ENCODE peak calls at places on chromosomes 5 and 9, in five cellular contexts. One of them, this sample, is unnamed.

GRCh38 chr5:176396330-176396729 is 7.8 kb downstream of the HIGD2A start:
- DNase-seq in right lobe of liver: no peak
- DNase-seq in gastrocnemius medialis: no peak
- DNase-seq in hepatocyte: peak; percentile 68
- DNase-seq in GM23338: no peak
- DNase-seq in this sample: no peak

GRCh38 chr9:124347968-124348358 is 67.3 kb downstream of the PSMB7 start:
- DNase-seq in gastrocnemius medialis: no peak
- DNase-seq in GM23338: no peak
- DNase-seq in hepatocyte: no peak
- DNase-seq in right lobe of liver: no peak
- DNase-seq in this sample: no peak

GRCh38 chr9:96067551-96068076 is 192.1 kb downstream of the ERCC6L2 start:
- DNase-seq in hepatocyte: no peak
- DNase-seq in right lobe of liver: no peak
- DNase-seq in gastrocnemius medialis: peak; percentile 47
- DNase-seq in GM23338: no peak
- DNase-seq in this sample: no peak

GRCh38 chr5:176425138-176425537 is 8.8 kb upstream of the CLTB start:
- DNase-seq in right lobe of liver: no peak
- DNase-seq in GM23338: no peak
- DNase-seq in gastrocnemius medialis: no peak
- DNase-seq in hepatocyte: peak; percentile 58
- DNase-seq in this sample: no peak

GRCh38 chr5:82106806-82107205 is 135.0 kb downstream of the ATG10 start:
- DNase-seq in right lobe of liver: no peak
- DNase-seq in hepatocyte: no peak
- DNase-seq in gastrocnemius medialis: no peak
- DNase-seq in GM23338: peak; percentile 27
- DNase-seq in this sample: no peak

GRCh38 chr5:149205625-149206523 is 64.6 kb downstream of the ABLIM3 start:
- DNase-seq in right lobe of liver: peak; percentile 41
- DNase-seq in hepatocyte: no peak
- DNase-seq in gastrocnemius medialis: peak; percentile 21
- DNase-seq in GM23338: no peak
- DNase-seq in this sample: no peak

GRCh38 chr9:81981881-81982280 is 6.7 kb upstream of the SPATA31D1 start:
- DNase-seq in hepatocyte: no peak
- DNase-seq in right lobe of liver: no peak
- DNase-seq in GM23338: no peak
- DNase-seq in gastrocnemius medialis: no peak
- DNase-seq in this sample: no peak

GRCh38 chr5:89067362-89067761 is 184.4 kb upstream of the MEF2C start:
- DNase-seq in hepatocyte: no peak
- DNase-seq in right lobe of liver: no peak
- DNase-seq in gastrocnemius medialis: no peak
- DNase-seq in GM23338: no peak
- DNase-seq in this sample: no peak

GRCh38 chr5:80507663-80508062 is 19.8 kb downstream of the FAM151B start:
- DNase-seq in right lobe of liver: no peak
- DNase-seq in gastrocnemius medialis: no peak
- DNase-seq in GM23338: peak; percentile 36
- DNase-seq in hepatocyte: no peak
- DNase-seq in this sample: no peak

GRCh38 chr9:133120343-133121199 is 469 bp downstream of the RALGDS start:
- DNase-seq in right lobe of liver: no peak
- DNase-seq in gastrocnemius medialis: no peak
- DNase-seq in GM23338: peak; percentile 35
- DNase-seq in hepatocyte: no peak
- DNase-seq in this sample: peak; percentile 63

GRCh38 chr5:96177303-96177869 is 215.7 kb upstream of the ELL2 start:
- DNase-seq in right lobe of liver: no peak
- DNase-seq in hepatocyte: peak; percentile 56
- DNase-seq in GM23338: no peak
- DNase-seq in gastrocnemius medialis: no peak
- DNase-seq in this sample: no peak

GRCh38 chr9:107389617-107390071 is 99.9 kb downstream of the KLF4 start:
- DNase-seq in right lobe of liver: peak; percentile 82
- DNase-seq in gastrocnemius medialis: peak; percentile 51
- DNase-seq in GM23338: no peak
- DNase-seq in hepatocyte: peak; percentile 78
- DNase-seq in this sample: no peak

GRCh38 chr5:38593959-38594358 is 37.5 kb upstream of the LIFR start:
- DNase-seq in hepatocyte: no peak
- DNase-seq in gastrocnemius medialis: no peak
- DNase-seq in right lobe of liver: no peak
- DNase-seq in GM23338: no peak
- DNase-seq in this sample: no peak

GRCh38 chr9:99162759-99163364 is 57.9 kb downstream of the TGFBR1 start:
- DNase-seq in GM23338: peak; percentile 70
- DNase-seq in hepatocyte: peak; percentile 52
- DNase-seq in right lobe of liver: no peak
- DNase-seq in gastrocnemius medialis: no peak
- DNase-seq in this sample: no peak
- TF ChIP-seq CTCF in GM23338: peak; percentile 91
- TF ChIP-seq CTCF in hepatocyte: peak; percentile 88
- TF ChIP-seq CTCF in right lobe of liver: peak; percentile 53
- TF ChIP-seq CTCF in gastrocnemius medialis: peak; percentile 28
- TF ChIP-seq CTCF in this sample: peak; percentile 88

DNA sequence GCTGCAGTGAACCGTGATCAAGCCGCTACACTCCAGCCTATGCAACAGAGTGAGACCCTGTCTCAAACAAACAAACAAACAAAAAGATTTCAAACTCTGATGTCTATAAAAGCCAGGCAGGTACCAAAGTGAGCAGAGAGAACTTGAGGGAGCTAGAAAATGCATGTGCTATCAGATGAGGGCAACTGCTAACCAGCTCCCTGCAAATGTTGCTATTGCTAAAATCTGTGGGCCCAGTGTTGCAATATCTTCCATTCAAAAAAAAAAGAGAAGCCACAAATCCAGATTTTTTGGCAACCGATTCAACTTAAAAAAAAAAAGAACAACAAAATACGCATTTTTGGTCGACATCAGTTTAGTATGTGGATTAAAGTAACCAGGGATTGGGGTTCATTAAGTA is 5.5 kb downstream of the UBE2D2 start:
- DNase-seq in GM23338: no peak
- DNase-seq in hepatocyte: no peak
- DNase-seq in gastrocnemius medialis: no peak
- DNase-seq in right lobe of liver: no peak
- DNase-seq in this sample: no peak
- H3K4me1 ChIP-seq in GM23338: peaks cover 27% of the 10 kb centered on the region
- H3K4me1 ChIP-seq in hepatocyte: peaks cover 35% of the 10 kb centered on the region
- H3K4me1 ChIP-seq in gastrocnemius medialis: peaks cover 61% of the 10 kb centered on the region
- H3K4me1 ChIP-seq in right lobe of liver: no peaks in the 10 kb centered on the region
- H3K4me1 ChIP-seq in this sample: peaks cover 4% of the 10 kb centered on the region

GRCh38 chr5:19605846-19606407 is 382.1 kb downstream of the CDH18 start:
- DNase-seq in right lobe of liver: no peak
- DNase-seq in hepatocyte: no peak
- DNase-seq in GM23338: no peak
- DNase-seq in gastrocnemius medialis: no peak
- DNase-seq in this sample: no peak
- H3K27ac ChIP-seq in right lobe of liver: no peak overlapping the region
- H3K27ac ChIP-seq in hepatocyte: no peak overlapping the region
- H3K27ac ChIP-seq in GM23338: no peak overlapping the region
- H3K27ac ChIP-seq in gastrocnemius medialis: no peak overlapping the region
- H3K27ac ChIP-seq in this sample: no peak overlapping the region

GRCh38 chr9:127346584-127346983 is 50.4 kb upstream of the SLC2A8 start:
- DNase-seq in GM23338: no peak
- DNase-seq in hepatocyte: no peak
- DNase-seq in gastrocnemius medialis: no peak
- DNase-seq in right lobe of liver: no peak
- DNase-seq in this sample: no peak
- TF ChIP-seq CTCF in GM23338: no peak
- TF ChIP-seq CTCF in hepatocyte: peak; percentile 7
- TF ChIP-seq CTCF in gastrocnemius medialis: no peak
- TF ChIP-seq CTCF in right lobe of liver: no peak
- TF ChIP-seq CTCF in this sample: no peak

DNA sequence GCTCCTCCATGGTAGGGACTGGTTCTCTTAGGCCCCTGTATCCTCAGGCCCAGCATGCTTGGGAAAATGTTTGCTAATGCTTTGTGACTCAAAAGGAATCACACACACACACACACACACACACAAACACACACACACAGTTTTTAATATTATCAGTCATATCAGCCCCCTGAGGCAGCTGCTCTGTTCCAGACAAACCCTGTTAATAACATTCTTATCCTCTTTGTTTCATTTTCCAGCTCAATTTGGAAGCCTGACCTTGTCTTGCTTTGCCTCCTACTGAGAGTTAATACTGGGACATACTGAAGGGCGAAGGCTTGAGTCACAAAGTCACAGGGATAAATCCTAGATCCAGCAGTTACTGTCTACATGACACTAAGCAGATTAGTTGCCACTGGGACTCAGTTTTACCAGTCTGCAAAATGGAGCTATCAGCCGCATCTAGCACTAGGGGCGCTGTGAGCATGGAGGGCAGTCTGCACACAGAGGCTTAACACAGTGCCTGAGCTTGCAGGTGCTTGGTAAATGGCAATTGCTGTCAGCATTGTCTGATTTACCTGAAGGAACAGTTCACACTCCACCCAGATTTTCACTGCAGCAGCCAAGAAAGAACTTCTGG is 37.1 kb upstream of the KCNMB1 start:
- DNase-seq in GM23338: no peak
- DNase-seq in right lobe of liver: no peak
- DNase-seq in hepatocyte: no peak
- DNase-seq in gastrocnemius medialis: no peak
- DNase-seq in this sample: no peak
- H3K4me1 ChIP-seq in GM23338: no peaks in the 10 kb centered on the region
- H3K4me1 ChIP-seq in right lobe of liver: no peaks in the 10 kb centered on the region
- H3K4me1 ChIP-seq in hepatocyte: peaks cover 3% of the 10 kb centered on the region
- H3K4me1 ChIP-seq in gastrocnemius medialis: no peaks in the 10 kb centered on the region
- H3K4me1 ChIP-seq in this sample: no peaks in the 10 kb centered on the region

GRCh38 chr5:63959177-63959982 is 2.9 kb downstream of the HTR1A start:
- DNase-seq in gastrocnemius medialis: no peak
- DNase-seq in right lobe of liver: peak; percentile 10
- DNase-seq in hepatocyte: peak; percentile 76
- DNase-seq in GM23338: peak; percentile 95
- DNase-seq in this sample: peak; percentile 95
- H3K27ac ChIP-seq in gastrocnemius medialis: no peak overlapping the region
- H3K27ac ChIP-seq in right lobe of liver: no peak overlapping the region
- H3K27ac ChIP-seq in hepatocyte: no peak overlapping the region
- H3K27ac ChIP-seq in GM23338: peak overlapping the region; percentile 51
- H3K27ac ChIP-seq in this sample: no peak overlapping the region

GRCh38 chr5:144143625-144144024 is 26.8 kb downstream of the YIPF5 start:
- DNase-seq in hepatocyte: no peak
- DNase-seq in right lobe of liver: no peak
- DNase-seq in gastrocnemius medialis: no peak
- DNase-seq in GM23338: no peak
- DNase-seq in this sample: no peak

GRCh38 chr5:144142826-144143167 is 27.7 kb downstream of the YIPF5 start:
- DNase-seq in right lobe of liver: no peak
- DNase-seq in hepatocyte: no peak
- DNase-seq in GM23338: no peak
- DNase-seq in gastrocnemius medialis: no peak
- DNase-seq in this sample: no peak

GRCh38 chr5:144142030-144142825 is 28.2 kb downstream of the YIPF5 start:
- DNase-seq in right lobe of liver: no peak
- DNase-seq in gastrocnemius medialis: no peak
- DNase-seq in GM23338: peak; percentile 77
- DNase-seq in hepatocyte: peak; percentile 59
- DNase-seq in this sample: peak; percentile 53

GRCh38 chr5:144139586-144139985 is 30.9 kb downstream of the YIPF5 start:
- DNase-seq in right lobe of liver: no peak
- DNase-seq in hepatocyte: peak; percentile 45
- DNase-seq in GM23338: no peak
- DNase-seq in gastrocnemius medialis: no peak
- DNase-seq in this sample: no peak

DNA sequence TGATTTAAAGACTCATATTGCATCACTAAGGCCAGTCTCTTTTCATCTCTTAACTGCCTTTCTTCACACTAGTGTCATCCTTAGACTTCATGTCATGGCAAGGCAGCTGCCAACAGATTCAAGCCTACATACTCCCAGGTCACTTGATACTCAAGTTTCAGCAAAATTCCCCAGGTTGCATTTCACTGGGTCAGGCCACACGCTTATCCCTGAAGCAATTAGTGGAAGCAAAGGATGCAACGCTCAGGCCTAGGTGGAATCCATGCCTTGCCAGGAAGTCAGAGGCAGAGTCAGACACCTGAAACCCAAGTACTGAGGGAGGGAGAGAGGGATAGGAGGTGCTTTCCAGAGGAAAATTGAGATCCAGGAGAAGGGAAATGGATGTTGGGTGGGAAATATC is 28.9 kb downstream of the YIPF5 start:
- DNase-seq in hepatocyte: no peak
- DNase-seq in GM23338: no peak
- DNase-seq in gastrocnemius medialis: no peak
- DNase-seq in right lobe of liver: no peak
- DNase-seq in this sample: no peak
- TF ChIP-seq CTCF in hepatocyte: no peak
- TF ChIP-seq CTCF in GM23338: no peak
- TF ChIP-seq CTCF in gastrocnemius medialis: no peak
- TF ChIP-seq CTCF in right lobe of liver: no peak
- TF ChIP-seq CTCF in this sample: no peak

DNA sequence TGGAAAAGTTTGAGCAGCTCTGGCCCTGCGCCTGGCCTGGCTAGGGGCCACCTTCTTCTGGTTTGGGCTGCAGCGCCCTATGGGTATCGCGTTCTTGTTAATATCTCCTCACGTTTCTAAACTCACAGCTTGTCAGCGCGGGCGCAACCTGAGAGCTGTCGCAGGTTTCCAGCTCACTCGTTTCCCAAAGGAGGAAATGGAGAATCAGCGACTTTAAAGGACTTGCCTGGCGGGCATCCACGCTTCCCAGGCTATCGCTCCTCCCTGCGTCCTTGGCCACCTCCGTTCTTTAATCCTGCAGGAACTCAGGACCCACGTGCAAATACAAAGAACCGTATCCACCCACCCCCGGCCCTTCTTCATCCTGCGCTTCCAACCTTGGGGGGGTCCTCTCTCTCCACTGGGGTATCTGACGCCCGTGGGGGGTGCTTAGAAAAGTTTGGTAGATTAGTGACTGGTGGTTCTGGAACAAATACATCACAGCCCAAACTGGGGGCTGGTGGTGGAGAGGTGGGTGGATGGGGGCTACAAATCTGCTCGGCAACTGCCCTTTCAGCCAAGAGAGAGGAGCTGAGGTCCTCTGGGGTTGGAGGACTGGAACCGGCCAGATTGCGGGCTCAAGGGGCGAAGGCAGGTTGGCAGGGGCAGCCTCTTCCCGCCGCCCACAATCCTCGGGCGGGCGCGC is 575 bp upstream of the PSAT1 start:
- DNase-seq in GM23338: peak; percentile 82
- DNase-seq in hepatocyte: peak; percentile 65
- DNase-seq in gastrocnemius medialis: no peak
- DNase-seq in right lobe of liver: peak; percentile 62
- DNase-seq in this sample: peak; percentile 78
- H3K4me1 ChIP-seq in GM23338: peaks cover 31% of the 10 kb centered on the region
- H3K4me1 ChIP-seq in hepatocyte: peaks cover 6% of the 10 kb centered on the region
- H3K4me1 ChIP-seq in gastrocnemius medialis: peaks cover 12% of the 10 kb centered on the region
- H3K4me1 ChIP-seq in right lobe of liver: no peaks in the 10 kb centered on the region
- H3K4me1 ChIP-seq in this sample: no peaks in the 10 kb centered on the region

DNA sequence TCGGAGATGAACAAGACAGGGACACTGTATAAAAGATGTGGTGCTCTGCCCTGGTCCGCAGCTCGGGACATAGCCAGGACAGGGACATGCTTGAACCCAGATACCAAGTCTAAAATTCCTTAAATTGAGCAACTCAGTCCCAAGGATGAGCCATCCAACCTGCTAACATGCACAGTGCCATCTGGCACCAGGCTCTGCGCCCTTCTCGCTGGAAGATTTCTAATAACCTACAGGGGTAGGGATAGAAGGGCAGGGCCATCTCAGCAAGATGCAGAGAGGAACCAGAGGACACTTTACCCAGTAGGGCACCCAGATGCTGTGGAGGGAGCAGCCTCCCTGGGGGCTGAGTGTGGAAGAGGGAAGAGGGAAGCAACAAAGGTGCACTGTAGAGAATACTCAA is 60.1 kb downstream of the SEMA4D start:
- DNase-seq in GM23338: no peak
- DNase-seq in hepatocyte: no peak
- DNase-seq in gastrocnemius medialis: no peak
- DNase-seq in right lobe of liver: no peak
- DNase-seq in this sample: no peak
- H3K27ac ChIP-seq in GM23338: peak overlapping the region; percentile 97
- H3K27ac ChIP-seq in hepatocyte: no peak overlapping the region
- H3K27ac ChIP-seq in gastrocnemius medialis: no peak overlapping the region
- H3K27ac ChIP-seq in right lobe of liver: no peak overlapping the region
- H3K27ac ChIP-seq in this sample: no peak overlapping the region